ENCODE peak calls at places on chromosomes 6 and 20, in ten cellular contexts. R, W, D, A, I, S, G, C, B and F are unnamed samples.

GRCh38 chr6:24858154-24858801 is 59.6 kb upstream of the ARMH2 start:
- DNase-seq in R (no peak), W (no peak), D (peak), A (peak), I (no peak), S (peak), G (no peak), C (no peak), B (peak), F (no peak)

GRCh38 chr20:62647521-62648317 is 5.4 kb downstream of the SLCO4A1 start:
- DNase-seq in R (peak), W (no peak), D (no peak), A (no peak), I (no peak), S (no peak), G (no peak), C (no peak), B (no peak), F (no peak)

GRCh38 chr6:126054258-126054702 is 67.9 kb downstream of the TRMT11 start:
- DNase-seq in R (no peak), W (peak), D (peak), A (no peak), I (no peak), S (peak), G (no peak), C (no peak), B (no peak), F (no peak)

GRCh38 chr6:133377219-133377618 is 136.1 kb downstream of the EYA4 start:
- DNase-seq in R (no peak), W (no peak), D (no peak), A (no peak), I (no peak), S (no peak), G (no peak), C (no peak), B (no peak), F (no peak)

GRCh38 chr6:117733341-117733740 is 58.1 kb downstream of the NUS1 start:
- DNase-seq in R (no peak), W (no peak), D (no peak), A (no peak), I (no peak), S (no peak), G (no peak), C (no peak), B (peak), F (no peak)

GRCh38 chr6:137910424-137910834 is 43.4 kb downstream of the TNFAIP3 start:
- DNase-seq in R (peak), W (no peak), D (peak), A (peak), I (no peak), S (no peak), G (no peak), C (no peak), B (no peak), F (no peak)

GRCh38 chr6:110233769-110234374 is 53.6 kb downstream of the CDC40 start:
- DNase-seq in R (no peak), W (no peak), D (peak), A (peak), I (no peak), S (peak), G (no peak), C (no peak), B (no peak), F (no peak)

GRCh38 chr6:132096245-132096644 is 145.1 kb upstream of the CCN2 start:
- DNase-seq in R (no peak), W (peak), D (no peak), A (no peak), I (no peak), S (no peak), G (no peak), C (no peak), B (no peak), F (no peak)

GRCh38 chr6:134979142-134979541 is 29.2 kb upstream of the ALDH8A1 start:
- DNase-seq in R (no peak), W (no peak), D (no peak), A (no peak), I (no peak), S (no peak), G (no peak), C (no peak), B (no peak), F (no peak)

GRCh38 chr6:22003219-22003779 is 293.5 kb downstream of the PRL start:
- DNase-seq in R (no peak), W (no peak), D (no peak), A (peak), I (no peak), S (no peak), G (no peak), C (no peak), B (no peak), F (no peak)

GRCh38 chr6:139970591-139970991 is 596.1 kb upstream of the CITED2 start:
- DNase-seq in R (no peak), W (no peak), D (peak), A (peak), I (no peak), S (peak), G (no peak), C (no peak), B (peak), F (no peak)

GRCh38 chr20:15232243-15232642 is 894.8 kb upstream of the FLRT3 start:
- DNase-seq in R (no peak), W (no peak), D (no peak), A (no peak), I (no peak), S (no peak), G (no peak), C (no peak), B (no peak), F (no peak)

GRCh38 chr20:47125553-47126373 is 230.7 kb downstream of the ZMYND8 start:
- DNase-seq in R (no peak), W (no peak), D (peak), A (peak), I (no peak), S (no peak), G (no peak), C (no peak), B (peak), F (no peak)

GRCh38 chr6:76465410-76465809 is 392.9 kb upstream of the IMPG1 start:
- DNase-seq in R (no peak), W (no peak), D (no peak), A (no peak), I (no peak), S (no peak), G (no peak), C (no peak), B (no peak), F (no peak)

GRCh38 chr6:147564556-147564955 is 56.1 kb downstream of the SAMD5 start:
- DNase-seq in R (no peak), W (no peak), D (no peak), A (no peak), I (no peak), S (no peak), G (no peak), C (no peak), B (no peak), F (no peak)

GRCh38 chr20:21179796-21180195 is 53.9 kb downstream of the KIZ start:
- DNase-seq in R (no peak), W (no peak), D (peak), A (peak), I (no peak), S (peak), G (no peak), C (no peak), B (peak), F (no peak)

GRCh38 chr20:58294497-58295455 is 14.7 kb upstream of the RAB22A start:
- DNase-seq in R (no peak), W (no peak), D (no peak), A (no peak), I (no peak), S (no peak), G (no peak), C (no peak), B (peak), F (no peak)

GRCh38 chr20:57941121-57941522 is 231.3 kb upstream of the PMEPA1 start:
- DNase-seq in R (no peak), W (no peak), D (no peak), A (no peak), I (no peak), S (no peak), G (no peak), C (no peak), B (no peak), F (no peak)

GRCh38 chr20:48401359-48401758 is 426.4 kb downstream of the PREX1 start:
- DNase-seq in R (no peak), W (no peak), D (no peak), A (no peak), I (no peak), S (no peak), G (no peak), C (no peak), B (no peak), F (no peak)

GRCh38 chr6:121309768-121310473 is 24.4 kb downstream of the TBC1D32 start:
- DNase-seq in R (no peak), W (no peak), D (peak), A (peak), I (no peak), S (peak), G (no peak), C (no peak), B (peak), F (peak)

GRCh38 chr6:108945686-108946158 is 97.5 kb downstream of the ARMC2 start:
- DNase-seq in R (peak), W (no peak), D (peak), A (peak), I (no peak), S (peak), G (no peak), C (no peak), B (no peak), F (no peak)

GRCh38 chr6:168623736-168624135 is 182.8 kb downstream of the SMOC2 start:
- DNase-seq in R (no peak), W (no peak), D (no peak), A (no peak), I (no peak), S (no peak), G (no peak), C (no peak), B (no peak), F (no peak)

GRCh38 chr6:24709014-24709711 is 9.8 kb downstream of the C6orf62 start:
- DNase-seq in R (no peak), W (no peak), D (no peak), A (no peak), I (no peak), S (no peak), G (no peak), C (no peak), B (no peak), F (no peak)

GRCh38 chr20:53547664-53548239 is 45.9 kb downstream of the ZNF217 start:
- DNase-seq in R (peak), W (peak), D (peak), A (peak), I (no peak), S (peak), G (peak), C (peak), B (peak), F (peak)

GRCh38 chr20:33677991-33678431 is 3.8 kb upstream of the NECAB3 start:
- DNase-seq in R (no peak), W (no peak), D (no peak), A (no peak), I (no peak), S (no peak), G (no peak), C (no peak), B (no peak), F (no peak)

GRCh38 chr6:151682251-151682650 is 125.2 kb upstream of the ESR1 start:
- DNase-seq in R (no peak), W (no peak), D (no peak), A (no peak), I (no peak), S (no peak), G (no peak), C (no peak), B (no peak), F (no peak)

GRCh38 chr6:155219299-155219698 is 44.5 kb upstream of the CLDN20 start:
- DNase-seq in R (no peak), W (no peak), D (no peak), A (no peak), I (no peak), S (no peak), G (no peak), C (no peak), B (no peak), F (no peak)

GRCh38 chr6:31239854-31240253 is 32.0 kb downstream of the HLA-C start:
- DNase-seq in R (no peak), W (no peak), D (no peak), A (no peak), I (no peak), S (no peak), G (peak), C (no peak), B (no peak), F (no peak)

GRCh38 chr6:90297866-90298381 is 1.3 kb upstream of the BACH2 start:
- DNase-seq in R (no peak), W (no peak), D (no peak), A (no peak), I (no peak), S (no peak), G (no peak), C (no peak), B (no peak), F (no peak)

GRCh38 chr6:77038801-77039200 is 424.5 kb downstream of the HTR1B start:
- DNase-seq in R (no peak), W (no peak), D (peak), A (peak), I (no peak), S (peak), G (no peak), C (no peak), B (peak), F (peak)

GRCh38 chr6:38796850-38797249 is 81.7 kb downstream of the DNAH8 start:
- DNase-seq in R (no peak), W (no peak), D (no peak), A (no peak), I (no peak), S (no peak), G (no peak), C (no peak), B (no peak), F (no peak)

GRCh38 chr6:1481326-1481725 is 92.0 kb downstream of the FOXF2 start:
- DNase-seq in R (no peak), W (peak), D (peak), A (peak), I (no peak), S (peak), G (no peak), C (no peak), B (peak), F (peak)

GRCh38 chr20:14979472-14979986 is 642.1 kb upstream of the FLRT3 start:
- DNase-seq in R (no peak), W (peak), D (no peak), A (no peak), I (no peak), S (no peak), G (no peak), C (no peak), B (peak), F (no peak)

GRCh38 chr6:108809211-108809610 is 39.0 kb upstream of the ARMC2 start:
- DNase-seq in R (no peak), W (no peak), D (no peak), A (no peak), I (no peak), S (no peak), G (no peak), C (no peak), B (no peak), F (no peak)

GRCh38 chr20:38084425-38084951 is 50.9 kb downstream of the RPRD1B start:
- DNase-seq in R (no peak), W (peak), D (peak), A (peak), I (no peak), S (peak), G (peak), C (no peak), B (no peak), F (peak)

GRCh38 chr20:44993343-44993742 is 27.0 kb downstream of the STK4 start:
- DNase-seq in R (no peak), W (no peak), D (peak), A (peak), I (no peak), S (peak), G (no peak), C (no peak), B (peak), F (no peak)

GRCh38 chr6:78749326-78749725 is 118.0 kb upstream of the IRAK1BP1 start:
- DNase-seq in R (no peak), W (no peak), D (no peak), A (peak), I (no peak), S (peak), G (no peak), C (no peak), B (peak), F (peak)

GRCh38 chr20:49785149-49785850 is 27.3 kb upstream of the SLC9A8 start:
- DNase-seq in R (no peak), W (no peak), D (no peak), A (no peak), I (no peak), S (no peak), G (no peak), C (no peak), B (no peak), F (no peak)

GRCh38 chr20:49785851-49786174 is 26.8 kb upstream of the SLC9A8 start:
- DNase-seq in R (no peak), W (no peak), D (no peak), A (no peak), I (no peak), S (no peak), G (no peak), C (no peak), B (no peak), F (no peak)

GRCh38 chr20:49786226-49786625 is 26.4 kb upstream of the SLC9A8 start:
- DNase-seq in R (no peak), W (no peak), D (no peak), A (no peak), I (no peak), S (no peak), G (no peak), C (no peak), B (no peak), F (no peak)

GRCh38 chr20:49786671-49787370 is 25.8 kb upstream of the SLC9A8 start:
- DNase-seq in R (no peak), W (peak), D (peak), A (peak), I (no peak), S (peak), G (no peak), C (no peak), B (peak), F (no peak)

DNA sequence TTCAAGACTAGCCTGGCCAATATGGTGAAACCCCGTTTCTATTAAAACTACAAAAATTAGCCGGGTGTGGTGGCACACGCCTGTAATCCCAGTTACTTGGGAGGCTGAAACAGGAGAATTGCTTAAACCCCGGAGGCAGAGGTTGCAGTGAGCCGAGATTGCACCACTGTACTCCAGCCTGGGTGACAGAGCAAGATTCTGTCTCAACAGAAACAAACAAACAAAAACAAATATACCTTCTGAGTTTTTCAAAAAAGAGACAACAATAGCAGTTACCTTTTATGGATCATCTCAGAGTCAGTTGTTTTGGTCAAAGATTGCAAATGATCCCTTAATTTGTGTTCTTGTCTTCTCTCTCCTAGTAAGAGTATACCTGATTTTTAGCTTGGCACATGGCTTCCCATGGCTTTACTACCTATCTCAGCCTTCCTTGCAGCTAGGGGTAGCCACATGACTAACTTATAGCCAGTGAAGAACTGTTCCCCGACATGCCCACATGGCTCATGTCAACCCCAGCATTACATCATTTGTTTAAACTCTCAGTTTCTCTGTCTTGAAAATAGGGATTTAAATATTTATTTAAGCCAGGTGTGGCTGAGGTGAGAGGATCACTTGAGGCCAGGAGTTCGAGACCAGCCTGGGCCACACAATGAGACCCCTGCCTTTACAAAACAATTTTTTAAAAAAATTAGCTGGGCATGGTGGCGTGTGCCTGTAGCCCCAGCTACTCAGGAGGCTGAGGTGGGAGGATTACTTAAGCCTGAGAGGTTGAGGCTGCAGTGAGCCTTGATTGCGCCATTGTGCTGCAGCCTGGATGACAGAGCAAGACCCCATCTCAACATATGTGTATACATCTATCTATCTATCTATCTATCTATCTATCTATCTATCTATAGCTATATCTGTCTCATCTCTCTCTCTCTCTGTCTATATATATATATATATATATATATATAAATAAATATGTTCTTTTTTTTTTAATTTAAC is 25.0 kb upstream of the SLC9A8 start:
- DNase-seq in R (no peak), W (no peak), D (no peak), A (no peak), I (no peak), S (no peak), G (no peak), C (no peak), B (no peak), F (no peak)
- TF ChIP-seq CTCF in R (no peak), W (no peak), D (no peak), A (no peak), I (no peak), S (no peak), G (no peak), C (no peak), B (no peak), F (no peak)

GRCh38 chr6:160931378-160932343 is 59.9 kb upstream of the MAP3K4 start:
- DNase-seq in R (no peak), W (no peak), D (no peak), A (no peak), I (no peak), S (no peak), G (no peak), C (no peak), B (no peak), F (no peak)
- H3K4me3 ChIP-seq in R (peak), W (peak), D (peak), A (peak), I (peak), S (peak), G (peak), C (peak), B (peak), F (peak)

GRCh38 chr6:37565267-37566208 is 65.8 kb upstream of the CCDC167 start:
- DNase-seq in R (no peak), W (no peak), D (no peak), A (no peak), I (no peak), S (peak), G (no peak), C (peak), B (no peak), F (no peak)
- TF ChIP-seq CTCF in R (no peak), W (no peak), D (no peak), A (no peak), I (no peak), S (no peak), G (no peak), C (peak), B (peak), F (peak)

GRCh38 chr20:50540620-50541605 is 30.7 kb downstream of the PTPN1 start:
- DNase-seq in R (no peak), W (peak), D (peak), A (peak), I (no peak), S (peak), G (peak), C (no peak), B (peak), F (peak)

GRCh38 chr20:50545123-50545522 is 34.9 kb downstream of the PTPN1 start:
- DNase-seq in R (no peak), W (no peak), D (no peak), A (peak), I (no peak), S (no peak), G (no peak), C (peak), B (no peak), F (no peak)

GRCh38 chr20:50543326-50543725 is 33.1 kb downstream of the PTPN1 start:
- DNase-seq in R (no peak), W (no peak), D (no peak), A (no peak), I (no peak), S (no peak), G (no peak), C (no peak), B (no peak), F (no peak)

GRCh38 chr20:50538276-50538675 is 28.1 kb downstream of the PTPN1 start:
- DNase-seq in R (no peak), W (no peak), D (no peak), A (no peak), I (no peak), S (no peak), G (no peak), C (no peak), B (no peak), F (no peak)

GRCh38 chr20:50541606-50542041 is 31.4 kb downstream of the PTPN1 start:
- DNase-seq in R (no peak), W (no peak), D (no peak), A (no peak), I (no peak), S (no peak), G (no peak), C (no peak), B (no peak), F (no peak)
- H3K4me3 ChIP-seq in R (no peak), W (no peak), D (no peak), A (peak), I (no peak), S (no peak), G (no peak), C (no peak), B (no peak), F (no peak)

GRCh38 chr6:136378888-136379287 is 89.2 kb upstream of the BCLAF1 start:
- DNase-seq in R (no peak), W (no peak), D (no peak), A (peak), I (no peak), S (no peak), G (no peak), C (no peak), B (peak), F (no peak)
- TF ChIP-seq CTCF in R (no peak), W (peak), D (no peak), A (peak), I (no peak), S (peak), G (no peak), C (no peak), B (peak), F (peak)